ENCODE peak calls at places on chromosomes 3 and 15, in nine cellular contexts. K is brain microvascular endothelial cell, B is GM23338, H is lower lobe of right lung, Y is mammary epithelial cell, U is SK-N-SH, W is HFF-Myc, Q is tibial nerve, G is HepG2. P is an unnamed sample.

GRCh38 chr3:115915061-115915460 is 291.8 kb downstream of the GAP43 start:
- DNase-seq in K (no peak), B (no peak), H (no peak), Y (no peak), U (no peak), W (no peak), Q (no peak), G (no peak), P (no peak)

GRCh38 chr3:50567011-50567385 is 549 bp downstream of the C3orf18 start:
- DNase-seq in K (no peak), B (no peak), H (no peak), Y (no peak), U (no peak), W (no peak), Q (no peak), G (no peak), P (no peak)

GRCh38 chr3:179189764-179190163 is 41.6 kb downstream of the PIK3CA start:
- DNase-seq in K (peak), B (no peak), H (no peak), Y (no peak), U (no peak), W (no peak), Q (no peak), G (no peak), P (peak)

GRCh38 chr3:182027366-182027765 is 315.6 kb downstream of the SOX2 start:
- DNase-seq in K (no peak), B (no peak), H (no peak), Y (peak), U (no peak), W (no peak), Q (no peak), G (no peak), P (no peak)

GRCh38 chr3:61783993-61784718 is 222.8 kb downstream of the PTPRG start:
- DNase-seq in K (peak), B (no peak), H (no peak), Y (peak), U (no peak), W (no peak), Q (no peak), G (no peak), P (peak)

GRCh38 chr3:138493804-138494606 is 59.6 kb downstream of the ESYT3 start:
- DNase-seq in K (no peak), B (no peak), H (no peak), Y (peak), U (no peak), W (peak), Q (no peak), G (no peak), P (peak)

GRCh38 chr3:33940736-33941135 is 142.3 kb downstream of the PDCD6IP start:
- DNase-seq in K (no peak), B (no peak), H (no peak), Y (no peak), U (no peak), W (no peak), Q (no peak), G (no peak), P (no peak)

GRCh38 chr3:159870723-159871122 is 117.9 kb upstream of the IL12A start:
- DNase-seq in K (no peak), B (no peak), H (no peak), Y (no peak), U (no peak), W (no peak), Q (no peak), G (no peak), P (no peak)

GRCh38 chr3:58085616-58086015 is 77.4 kb downstream of the FLNB start:
- DNase-seq in K (no peak), B (no peak), H (no peak), Y (no peak), U (no peak), W (no peak), Q (no peak), G (no peak), P (no peak)

GRCh38 chr15:64861960-64862359 is 20.2 kb downstream of the PLEKHO2 start:
- DNase-seq in K (no peak), B (peak), H (no peak), Y (no peak), U (no peak), W (no peak), Q (no peak), G (no peak), P (no peak)

GRCh38 chr3:139758654-139759291 is 81.0 kb upstream of the NMNAT3 start:
- DNase-seq in K (peak), B (peak), H (no peak), Y (no peak), U (no peak), W (no peak), Q (no peak), G (no peak), P (peak)

GRCh38 chr3:145649368-145649887 is 511.6 kb downstream of the PLOD2 start:
- DNase-seq in K (no peak), B (no peak), H (no peak), Y (no peak), U (no peak), W (no peak), Q (no peak), G (peak), P (no peak)

GRCh38 chr3:101300073-101300472 is 20.3 kb downstream of the IMPG2 start:
- DNase-seq in K (no peak), B (peak), H (no peak), Y (no peak), U (no peak), W (no peak), Q (no peak), G (no peak), P (no peak)

GRCh38 chr3:65855370-65856100 is 183.2 kb downstream of the MAGI1 start:
- DNase-seq in K (no peak), B (peak), H (no peak), Y (no peak), U (no peak), W (no peak), Q (no peak), G (peak), P (peak)

GRCh38 chr3:125967156-125967555 is 1.8 kb upstream of the ROPN1B start:
- DNase-seq in K (no peak), B (no peak), H (no peak), Y (no peak), U (no peak), W (no peak), Q (no peak), G (no peak), P (no peak)

GRCh38 chr3:169498336-169498735 is 165.2 kb downstream of the MECOM start:
- DNase-seq in K (peak), B (no peak), H (no peak), Y (no peak), U (no peak), W (no peak), Q (no peak), G (no peak), P (no peak)

GRCh38 chr15:58038426-58039106 is 26.9 kb downstream of the ALDH1A2 start:
- DNase-seq in K (peak), B (no peak), H (no peak), Y (peak), U (no peak), W (peak), Q (no peak), G (no peak), P (peak)

GRCh38 chr15:80445300-80446041 is 41.3 kb downstream of the ARNT2 start:
- DNase-seq in K (no peak), B (no peak), H (no peak), Y (no peak), U (no peak), W (no peak), Q (no peak), G (no peak), P (no peak)

GRCh38 chr3:27720899-27721716 is 1.0 kb downstream of the EOMES start:
- DNase-seq in K (no peak), B (peak), H (no peak), Y (peak), U (peak), W (no peak), Q (no peak), G (no peak), P (peak)

GRCh38 chr3:98702166-98702565 is 61.0 kb upstream of the ST3GAL6 start:
- DNase-seq in K (no peak), B (no peak), H (no peak), Y (no peak), U (no peak), W (no peak), Q (no peak), G (no peak), P (no peak)

GRCh38 chr15:41423979-41424659 is 7.2 kb downstream of the RTF1 start:
- DNase-seq in K (no peak), B (no peak), H (no peak), Y (no peak), U (no peak), W (no peak), Q (no peak), G (no peak), P (no peak)

GRCh38 chr3:73070675-73071575 is 9.5 kb downstream of the EBLN2 start:
- DNase-seq in K (peak), B (no peak), H (no peak), Y (no peak), U (no peak), W (no peak), Q (no peak), G (peak), P (peak)

GRCh38 chr3:98148751-98149150 is 1.5 kb downstream of the OR5H14 start:
- DNase-seq in K (no peak), B (no peak), H (no peak), Y (no peak), U (no peak), W (no peak), Q (no peak), G (no peak), P (no peak)

GRCh38 chr3:181487236-181487978 is 224.3 kb upstream of the SOX2 start:
- DNase-seq in K (no peak), B (no peak), H (no peak), Y (no peak), U (no peak), W (no peak), Q (no peak), G (no peak), P (no peak)

GRCh38 chr3:3201584-3201983 is 22.1 kb upstream of the CRBN start:
- DNase-seq in K (no peak), B (no peak), H (no peak), Y (no peak), U (no peak), W (no peak), Q (no peak), G (no peak), P (no peak)

GRCh38 chr15:60118564-60119080 is 114.5 kb downstream of the FOXB1 start:
- DNase-seq in K (no peak), B (peak), H (no peak), Y (no peak), U (no peak), W (no peak), Q (no peak), G (no peak), P (no peak)

GRCh38 chr3:59006791-59007517 is 42.9 kb downstream of the CFAP20DC start:
- DNase-seq in K (peak), B (no peak), H (no peak), Y (peak), U (no peak), W (no peak), Q (no peak), G (no peak), P (peak)

GRCh38 chr15:29859981-29860745 is 37.9 kb upstream of the TJP1 start:
- DNase-seq in K (peak), B (no peak), H (no peak), Y (peak), U (no peak), W (no peak), Q (no peak), G (no peak), P (peak)

GRCh38 chr3:177108648-177109047 is 88.6 kb downstream of the TBL1XR1 start:
- DNase-seq in K (no peak), B (no peak), H (no peak), Y (no peak), U (no peak), W (no peak), Q (no peak), G (no peak), P (no peak)

GRCh38 chr15:46343527-46343926 is 708.7 kb downstream of the SQOR start:
- DNase-seq in K (no peak), B (no peak), H (no peak), Y (no peak), U (no peak), W (no peak), Q (no peak), G (no peak), P (no peak)

GRCh38 chr3:64530434-64531049 is 157.3 kb downstream of the ADAMTS9 start:
- DNase-seq in K (peak), B (peak), H (no peak), Y (peak), U (peak), W (peak), Q (peak), G (peak), P (peak)

GRCh38 chr15:92111756-92112155 is 258.2 kb downstream of the SLCO3A1 start:
- DNase-seq in K (no peak), B (no peak), H (no peak), Y (no peak), U (no peak), W (no peak), Q (no peak), G (no peak), P (no peak)

DNA sequence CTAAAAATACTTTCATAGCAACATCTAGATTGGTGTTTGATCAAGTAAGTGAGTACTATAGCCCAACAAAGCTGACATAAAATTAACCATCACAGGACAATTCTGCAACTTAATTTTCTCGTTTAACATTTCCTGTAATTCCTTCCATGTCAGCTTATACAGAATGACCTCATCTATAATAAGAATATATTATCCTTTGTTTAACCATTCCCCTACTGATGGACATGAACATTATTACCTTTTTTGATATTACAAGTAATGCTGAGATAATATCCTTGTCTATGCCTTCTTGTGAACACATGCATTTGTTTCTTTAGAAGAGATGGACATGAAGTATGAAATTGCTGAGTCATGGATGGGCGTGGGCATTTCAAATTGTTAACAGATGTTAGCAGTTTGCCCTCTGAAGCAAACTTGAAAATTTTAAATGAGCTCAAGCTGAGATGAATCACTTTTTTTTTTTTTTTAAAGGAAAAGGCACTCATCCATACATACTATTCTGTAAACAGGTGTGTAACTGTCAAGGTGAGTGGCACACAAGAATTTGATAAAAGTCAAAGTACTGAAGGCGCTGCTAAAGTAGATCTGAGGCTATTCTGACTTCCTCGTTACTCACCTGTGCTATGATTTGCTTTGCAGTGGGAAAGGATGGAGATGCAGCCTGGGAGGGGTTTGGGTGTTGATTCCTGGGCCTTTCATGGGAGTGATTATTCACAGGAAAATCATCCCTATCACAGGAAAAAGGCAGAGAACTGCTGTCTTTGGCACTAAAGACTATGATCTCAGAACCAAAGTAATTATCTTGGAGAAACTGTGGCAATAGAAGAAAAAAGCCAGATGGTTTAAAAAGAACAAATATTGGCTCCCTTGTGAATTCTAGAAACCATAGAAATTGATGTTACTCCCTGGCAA is 85.3 kb downstream of the OXNAD1 start:
- DNase-seq in K (peak), B (no peak), H (no peak), Y (peak), U (peak), W (peak), Q (no peak), G (no peak), P (peak)
- H3K4me3 ChIP-seq in K (no peak), B (no peak), H (no peak), Y (no peak), U (no peak), W (no peak), Q (no peak), G (no peak), P (no peak)

DNA sequence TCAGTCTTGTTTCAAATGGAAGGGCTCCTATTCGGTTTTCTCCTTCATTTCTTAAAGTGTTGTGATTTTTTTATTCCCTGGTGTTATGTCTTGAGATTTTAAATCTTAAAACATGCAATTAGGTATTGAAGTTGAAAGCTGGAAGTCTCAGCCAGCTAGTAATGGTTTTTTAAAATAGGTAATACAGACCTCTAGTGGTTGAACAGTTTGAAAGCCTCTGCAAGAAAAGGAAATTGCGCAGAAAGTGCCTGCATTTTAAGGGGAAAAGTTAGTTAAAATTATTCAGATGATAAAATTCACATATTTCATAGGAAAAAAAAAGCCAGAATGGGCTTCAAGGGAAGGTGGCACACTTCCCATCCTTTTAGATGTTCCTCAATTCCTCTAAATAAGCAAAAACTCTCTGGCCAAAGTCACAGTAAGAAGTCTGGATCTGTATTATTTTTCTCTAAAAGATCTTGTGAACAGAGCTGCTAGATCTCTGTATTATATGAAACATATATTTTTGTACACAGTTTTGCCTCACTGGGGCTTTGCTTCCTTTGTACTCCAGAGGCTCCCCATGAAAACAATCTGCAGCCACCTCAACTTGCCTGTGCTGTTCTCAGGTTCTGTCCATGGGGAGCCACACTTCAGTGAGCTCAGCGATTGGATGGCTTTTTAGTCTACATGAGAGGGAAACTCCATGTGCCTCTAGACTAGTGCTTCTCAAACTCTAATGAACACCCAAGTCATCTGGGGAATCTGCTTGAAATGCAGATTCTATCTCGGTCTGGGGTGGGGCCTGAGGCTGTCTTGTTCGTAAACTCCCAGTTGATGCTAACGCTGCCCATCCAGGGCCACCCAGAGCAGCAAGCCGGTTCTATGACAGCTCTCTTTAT is 21.5 kb downstream of the AGTR1 start:
- DNase-seq in K (no peak), B (peak), H (no peak), Y (no peak), U (no peak), W (no peak), Q (no peak), G (no peak), P (no peak)
- TF ChIP-seq CTCF in K (peak), B (peak), H (peak), Y (no peak), U (peak), W (peak), Q (peak), G (peak), P (peak)

GRCh38 chr3:97010881-97011657 is 196.7 kb downstream of the EPHA6 start:
- DNase-seq in K (no peak), B (no peak), H (no peak), Y (no peak), U (no peak), W (no peak), Q (no peak), G (no peak), P (no peak)

DNA sequence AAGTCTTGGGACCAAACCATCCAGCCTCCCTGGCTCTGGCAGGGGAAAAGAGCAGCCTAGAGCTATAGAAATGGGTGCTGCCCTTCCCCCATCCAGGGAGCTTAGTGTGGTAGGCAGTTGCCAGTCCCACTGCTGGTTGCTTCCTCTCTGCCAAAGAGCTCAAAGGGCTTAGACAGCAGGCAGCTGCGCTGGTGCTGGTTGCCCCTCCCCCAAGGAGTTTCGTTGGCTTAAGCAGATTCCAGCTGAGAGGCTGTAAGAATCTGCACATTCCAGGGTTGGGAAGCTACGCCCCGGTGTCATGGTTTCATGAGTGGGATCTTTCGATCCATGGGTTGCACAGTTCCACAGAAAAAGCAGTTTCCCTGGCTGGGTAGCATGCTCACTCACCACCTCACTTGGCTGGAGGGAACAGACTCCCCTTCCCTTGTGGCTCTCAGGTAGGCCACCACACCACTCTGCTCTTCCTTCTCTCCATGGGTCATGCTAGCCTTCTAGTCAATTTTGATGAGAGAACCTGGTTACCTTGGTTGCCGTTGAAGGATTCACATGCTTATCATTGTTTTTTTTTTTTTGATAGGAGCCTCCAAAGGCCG is 195.1 kb downstream of the EPHA6 start:
- DNase-seq in K (no peak), B (peak), H (no peak), Y (no peak), U (no peak), W (no peak), Q (no peak), G (no peak), P (no peak)
- H3K4me3 ChIP-seq in K (no peak), B (no peak), H (no peak), Y (no peak), U (no peak), W (no peak), Q (no peak), G (no peak), P (no peak)

GRCh38 chr15:63712828-63713520 is 115.8 kb downstream of the FBXL22 start:
- DNase-seq in K (no peak), B (no peak), H (no peak), Y (no peak), U (no peak), W (no peak), Q (no peak), G (no peak), P (no peak)
- TF ChIP-seq CTCF in K (no peak), B (no peak), H (no peak), Y (no peak), U (no peak), W (no peak), Q (no peak), G (no peak), P (no peak)

DNA sequence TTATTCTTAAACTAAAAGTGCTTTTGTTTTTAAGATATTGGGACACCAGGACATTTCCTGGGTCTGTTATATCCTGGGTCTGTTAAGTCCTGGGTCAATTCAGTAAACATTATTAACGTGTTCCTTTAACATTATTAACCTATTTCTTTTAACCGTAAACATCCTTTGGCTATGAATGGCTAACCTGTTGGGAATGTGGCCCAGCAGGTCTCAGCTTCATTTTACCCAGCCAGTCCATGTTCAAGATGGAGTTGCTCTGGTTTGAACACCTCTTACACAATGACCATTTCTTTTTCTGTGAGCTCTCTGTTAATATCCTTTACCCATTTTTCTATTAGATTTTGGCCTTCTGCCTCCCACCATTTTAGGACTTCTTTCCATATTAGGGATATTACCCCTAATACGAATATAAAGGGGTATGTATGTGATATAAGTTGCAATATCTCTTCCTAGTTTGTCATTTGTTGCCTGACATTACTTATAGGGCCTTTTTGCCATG is 88.9 kb upstream of the NEDD4 start:
- DNase-seq in K (no peak), B (no peak), H (no peak), Y (peak), U (no peak), W (no peak), Q (no peak), G (no peak), P (no peak)
- H3K4me3 ChIP-seq in K (no peak), B (no peak), H (no peak), Y (no peak), U (no peak), W (no peak), Q (no peak), G (no peak), P (no peak)

P was measured in foreskin fibroblast.